ENCODE peak calls at places on chromosomes 12 and 14, in seven cellular contexts. One of them, this sample, is unnamed.

GRCh38 chr14:68979722-68980552 is 835 bp upstream of the ACTN1 start:
- DNase-seq in Peyer's patch: no peak
- DNase-seq in fibroblast of mammary gland: peak
- DNase-seq in AG10803: peak
- DNase-seq in fibroblast of the aortic adventitia: peak
- DNase-seq in fibroblast of pulmonary artery: no peak
- DNase-seq in cardiac muscle cell: no peak
- DNase-seq in this sample: no peak

GRCh38 chr14:60649815-60650381 is 621 bp upstream of the SIX1 start:
- DNase-seq in Peyer's patch: no peak
- DNase-seq in fibroblast of mammary gland: peak
- DNase-seq in AG10803: no peak
- DNase-seq in fibroblast of the aortic adventitia: peak
- DNase-seq in fibroblast of pulmonary artery: no peak
- DNase-seq in cardiac muscle cell: no peak
- DNase-seq in this sample: no peak

GRCh38 chr12:92098594-92099370 is 46.9 kb downstream of the BTG1 start:
- DNase-seq in Peyer's patch: no peak
- DNase-seq in fibroblast of mammary gland: no peak
- DNase-seq in AG10803: no peak
- DNase-seq in fibroblast of the aortic adventitia: no peak
- DNase-seq in fibroblast of pulmonary artery: no peak
- DNase-seq in cardiac muscle cell: no peak
- DNase-seq in this sample: no peak

GRCh38 chr12:11545438-11546330 is 103.8 kb upstream of the ETV6 start:
- DNase-seq in Peyer's patch: peak
- DNase-seq in fibroblast of mammary gland: no peak
- DNase-seq in AG10803: no peak
- DNase-seq in fibroblast of the aortic adventitia: no peak
- DNase-seq in fibroblast of pulmonary artery: peak
- DNase-seq in cardiac muscle cell: peak
- DNase-seq in this sample: peak

GRCh38 chr14:69317780-69318179 is 57.8 kb downstream of the GALNT16 start:
- DNase-seq in Peyer's patch: no peak
- DNase-seq in fibroblast of mammary gland: peak
- DNase-seq in AG10803: no peak
- DNase-seq in fibroblast of the aortic adventitia: no peak
- DNase-seq in fibroblast of pulmonary artery: no peak
- DNase-seq in cardiac muscle cell: no peak
- DNase-seq in this sample: no peak

GRCh38 chr14:91361236-91361811 is 56.3 kb downstream of the CCDC88C start:
- DNase-seq in Peyer's patch: no peak
- DNase-seq in fibroblast of mammary gland: peak
- DNase-seq in AG10803: peak
- DNase-seq in fibroblast of the aortic adventitia: peak
- DNase-seq in fibroblast of pulmonary artery: peak
- DNase-seq in cardiac muscle cell: peak
- DNase-seq in this sample: no peak

GRCh38 chr12:46160081-46160980 is 108.5 kb downstream of the SLC38A1 start:
- DNase-seq in Peyer's patch: no peak
- DNase-seq in fibroblast of mammary gland: peak
- DNase-seq in AG10803: peak
- DNase-seq in fibroblast of the aortic adventitia: peak
- DNase-seq in fibroblast of pulmonary artery: peak
- DNase-seq in cardiac muscle cell: peak
- DNase-seq in this sample: no peak

GRCh38 chr14:59358105-59358504 is 107.1 kb downstream of the GPR135 start:
- DNase-seq in Peyer's patch: no peak
- DNase-seq in fibroblast of mammary gland: peak
- DNase-seq in AG10803: peak
- DNase-seq in fibroblast of the aortic adventitia: peak
- DNase-seq in fibroblast of pulmonary artery: peak
- DNase-seq in cardiac muscle cell: peak
- DNase-seq in this sample: no peak

GRCh38 chr12:90290980-90291975 is 582.6 kb upstream of the ATP2B1 start:
- DNase-seq in Peyer's patch: no peak
- DNase-seq in fibroblast of mammary gland: no peak
- DNase-seq in AG10803: peak
- DNase-seq in fibroblast of the aortic adventitia: peak
- DNase-seq in fibroblast of pulmonary artery: peak
- DNase-seq in cardiac muscle cell: peak
- DNase-seq in this sample: no peak

GRCh38 chr12:27779837-27780611 is at the start of the genes KLHL42 and MANSC4:
- DNase-seq in Peyer's patch: peak
- DNase-seq in fibroblast of mammary gland: peak
- DNase-seq in AG10803: peak
- DNase-seq in fibroblast of the aortic adventitia: peak
- DNase-seq in fibroblast of pulmonary artery: peak
- DNase-seq in cardiac muscle cell: peak
- DNase-seq in this sample: peak

GRCh38 chr12:53624956-53625355 is 1.2 kb downstream of the ATF7 start:
- DNase-seq in Peyer's patch: no peak
- DNase-seq in fibroblast of mammary gland: peak
- DNase-seq in AG10803: peak
- DNase-seq in fibroblast of the aortic adventitia: peak
- DNase-seq in fibroblast of pulmonary artery: no peak
- DNase-seq in cardiac muscle cell: peak
- DNase-seq in this sample: no peak

GRCh38 chr12:40238221-40238902 is 13.6 kb downstream of the LRRK2 start:
- DNase-seq in Peyer's patch: no peak
- DNase-seq in fibroblast of mammary gland: peak
- DNase-seq in AG10803: no peak
- DNase-seq in fibroblast of the aortic adventitia: peak
- DNase-seq in fibroblast of pulmonary artery: no peak
- DNase-seq in cardiac muscle cell: no peak
- DNase-seq in this sample: no peak

GRCh38 chr14:92287987-92288386 is 35.0 kb upstream of the SLC24A4 start:
- DNase-seq in Peyer's patch: no peak
- DNase-seq in fibroblast of mammary gland: no peak
- DNase-seq in AG10803: no peak
- DNase-seq in fibroblast of the aortic adventitia: no peak
- DNase-seq in fibroblast of pulmonary artery: no peak
- DNase-seq in cardiac muscle cell: no peak
- DNase-seq in this sample: no peak

GRCh38 chr14:95432152-95433093 is 84.0 kb downstream of the SYNE3 start:
- DNase-seq in Peyer's patch: no peak
- DNase-seq in fibroblast of mammary gland: peak
- DNase-seq in AG10803: peak
- DNase-seq in fibroblast of the aortic adventitia: peak
- DNase-seq in fibroblast of pulmonary artery: peak
- DNase-seq in cardiac muscle cell: peak
- DNase-seq in this sample: no peak

GRCh38 chr12:103832048-103832798 is 8.8 kb downstream of the NT5DC3 start:
- DNase-seq in Peyer's patch: no peak
- DNase-seq in fibroblast of mammary gland: no peak
- DNase-seq in AG10803: no peak
- DNase-seq in fibroblast of the aortic adventitia: no peak
- DNase-seq in fibroblast of pulmonary artery: no peak
- DNase-seq in cardiac muscle cell: no peak
- DNase-seq in this sample: no peak

GRCh38 chr12:54215990-54216579 is 27.3 kb upstream of the SMUG1 start:
- DNase-seq in Peyer's patch: peak
- DNase-seq in fibroblast of mammary gland: peak
- DNase-seq in AG10803: no peak
- DNase-seq in fibroblast of the aortic adventitia: no peak
- DNase-seq in fibroblast of pulmonary artery: no peak
- DNase-seq in cardiac muscle cell: no peak
- DNase-seq in this sample: peak

GRCh38 chr12:131222271-131223139 is 268.8 kb downstream of the ADGRD1 start:
- DNase-seq in Peyer's patch: no peak
- DNase-seq in fibroblast of mammary gland: no peak
- DNase-seq in AG10803: no peak
- DNase-seq in fibroblast of the aortic adventitia: no peak
- DNase-seq in fibroblast of pulmonary artery: no peak
- DNase-seq in cardiac muscle cell: peak
- DNase-seq in this sample: peak

GRCh38 chr12:24073170-24073810 is 123.8 kb upstream of the SOX5 start:
- DNase-seq in Peyer's patch: no peak
- DNase-seq in fibroblast of mammary gland: no peak
- DNase-seq in AG10803: no peak
- DNase-seq in fibroblast of the aortic adventitia: no peak
- DNase-seq in fibroblast of pulmonary artery: no peak
- DNase-seq in cardiac muscle cell: no peak
- DNase-seq in this sample: no peak

GRCh38 chr14:93619176-93619793 is 169.0 kb downstream of the PRIMA1 start:
- DNase-seq in Peyer's patch: peak
- DNase-seq in fibroblast of mammary gland: peak
- DNase-seq in AG10803: peak
- DNase-seq in fibroblast of the aortic adventitia: peak
- DNase-seq in fibroblast of pulmonary artery: peak
- DNase-seq in cardiac muscle cell: peak
- DNase-seq in this sample: peak

GRCh38 chr12:31323466-31324115 is 2.4 kb downstream of the SINHCAF start:
- DNase-seq in Peyer's patch: peak
- DNase-seq in fibroblast of mammary gland: no peak
- DNase-seq in AG10803: no peak
- DNase-seq in fibroblast of the aortic adventitia: no peak
- DNase-seq in fibroblast of pulmonary artery: peak
- DNase-seq in cardiac muscle cell: peak
- DNase-seq in this sample: no peak

GRCh38 chr14:57060276-57060956 is 208.3 kb downstream of the EXOC5 start:
- DNase-seq in Peyer's patch: no peak
- DNase-seq in fibroblast of mammary gland: peak
- DNase-seq in AG10803: no peak
- DNase-seq in fibroblast of the aortic adventitia: no peak
- DNase-seq in fibroblast of pulmonary artery: no peak
- DNase-seq in cardiac muscle cell: peak
- DNase-seq in this sample: no peak

GRCh38 chr12:52495385-52495784 is 2.3 kb upstream of the KRT6A start:
- DNase-seq in Peyer's patch: no peak
- DNase-seq in fibroblast of mammary gland: peak
- DNase-seq in AG10803: peak
- DNase-seq in fibroblast of the aortic adventitia: peak
- DNase-seq in fibroblast of pulmonary artery: peak
- DNase-seq in cardiac muscle cell: peak
- DNase-seq in this sample: peak

GRCh38 chr12:124319368-124320050 is 24.6 kb downstream of the RFLNA start:
- DNase-seq in Peyer's patch: no peak
- DNase-seq in fibroblast of mammary gland: no peak
- DNase-seq in AG10803: no peak
- DNase-seq in fibroblast of the aortic adventitia: no peak
- DNase-seq in fibroblast of pulmonary artery: no peak
- DNase-seq in cardiac muscle cell: no peak
- DNase-seq in this sample: no peak

GRCh38 chr14:91357272-91357671 is 60.3 kb downstream of the CCDC88C start:
- DNase-seq in Peyer's patch: no peak
- DNase-seq in fibroblast of mammary gland: no peak
- DNase-seq in AG10803: no peak
- DNase-seq in fibroblast of the aortic adventitia: no peak
- DNase-seq in fibroblast of pulmonary artery: no peak
- DNase-seq in cardiac muscle cell: no peak
- DNase-seq in this sample: no peak

GRCh38 chr12:66107451-66107915 is 23.1 kb downstream of the LLPH start:
- DNase-seq in Peyer's patch: peak
- DNase-seq in fibroblast of mammary gland: peak
- DNase-seq in AG10803: peak
- DNase-seq in fibroblast of the aortic adventitia: peak
- DNase-seq in fibroblast of pulmonary artery: peak
- DNase-seq in cardiac muscle cell: peak
- DNase-seq in this sample: peak

DNA sequence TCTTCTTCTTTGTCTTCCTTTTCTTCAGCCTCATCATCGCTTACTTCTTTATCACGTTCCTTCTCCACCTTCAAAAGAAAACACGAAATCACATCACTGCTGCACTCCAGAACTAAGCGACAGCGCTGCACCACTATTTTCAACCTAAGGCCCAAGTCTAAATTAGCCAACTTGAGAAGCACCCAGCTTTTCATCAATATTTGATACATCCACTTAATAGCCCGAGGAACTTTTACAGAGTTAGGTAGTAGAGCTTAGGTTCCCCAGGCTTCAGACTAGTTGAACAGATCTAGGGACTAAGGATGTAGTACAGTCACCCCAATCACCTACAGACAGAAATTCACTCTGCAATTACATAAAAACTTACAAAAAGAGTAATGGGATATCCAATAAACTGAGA is 1.9 kb downstream of the HSP90AA1 start:
- DNase-seq in Peyer's patch: no peak
- DNase-seq in fibroblast of mammary gland: no peak
- DNase-seq in AG10803: no peak
- DNase-seq in fibroblast of the aortic adventitia: no peak
- DNase-seq in fibroblast of pulmonary artery: no peak
- DNase-seq in cardiac muscle cell: no peak
- DNase-seq in this sample: no peak
- H3K4me3 ChIP-seq in Peyer's patch: peak
- H3K4me3 ChIP-seq in fibroblast of mammary gland: peak
- H3K4me3 ChIP-seq in AG10803: peak
- H3K4me3 ChIP-seq in fibroblast of the aortic adventitia: peak
- H3K4me3 ChIP-seq in fibroblast of pulmonary artery: peak
- H3K4me3 ChIP-seq in cardiac muscle cell: peak
- H3K4me3 ChIP-seq in this sample: peak

GRCh38 chr12:29901585-29901984 is 117.8 kb upstream of the TMTC1 start:
- DNase-seq in Peyer's patch: no peak
- DNase-seq in fibroblast of mammary gland: peak
- DNase-seq in AG10803: no peak
- DNase-seq in fibroblast of the aortic adventitia: no peak
- DNase-seq in fibroblast of pulmonary artery: no peak
- DNase-seq in cardiac muscle cell: no peak
- DNase-seq in this sample: peak
- H3K4me3 ChIP-seq in Peyer's patch: no peak
- H3K4me3 ChIP-seq in fibroblast of mammary gland: no peak
- H3K4me3 ChIP-seq in AG10803: no peak
- H3K4me3 ChIP-seq in fibroblast of the aortic adventitia: no peak
- H3K4me3 ChIP-seq in fibroblast of pulmonary artery: no peak
- H3K4me3 ChIP-seq in cardiac muscle cell: no peak
- H3K4me3 ChIP-seq in this sample: no peak

DNA sequence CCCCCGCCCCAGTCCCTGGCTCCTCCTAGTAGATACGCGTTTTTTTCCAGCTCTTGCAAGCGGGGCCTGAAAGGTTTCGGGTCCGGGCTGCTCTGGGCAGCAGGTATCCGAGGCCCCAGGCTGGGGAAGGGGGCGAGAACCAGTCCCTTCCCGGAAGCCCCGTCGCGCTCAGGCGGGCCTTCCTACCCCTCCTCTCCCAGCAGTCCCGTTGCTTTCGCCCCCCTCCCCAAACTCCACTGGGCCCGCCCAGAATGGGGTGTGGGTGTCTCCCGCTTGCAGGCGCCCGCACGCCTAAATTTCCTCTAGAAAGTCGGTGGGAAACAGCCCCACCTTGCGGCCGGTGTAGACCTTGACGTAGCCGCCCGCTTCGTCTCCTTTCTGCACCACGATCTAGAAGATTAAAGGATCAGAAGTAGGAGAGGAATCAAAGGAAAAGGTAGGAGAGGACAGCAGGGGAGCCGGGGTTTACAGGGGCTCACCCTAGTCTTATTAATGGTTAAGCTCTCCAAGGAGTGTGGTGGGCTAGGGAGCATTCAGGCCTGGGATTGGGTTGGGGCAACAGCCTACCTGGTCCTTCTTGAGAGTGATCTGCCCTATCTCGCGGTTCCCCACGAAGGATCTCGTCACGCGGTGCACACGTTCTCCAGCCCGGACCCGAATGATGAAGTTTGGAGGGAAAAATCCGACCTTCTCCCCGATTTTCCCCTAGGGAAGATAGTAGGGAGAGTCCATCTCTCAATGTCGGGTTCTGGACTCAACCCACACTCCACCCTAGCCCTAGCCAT is 7.3 kb downstream of the STAC3 start:
- DNase-seq in Peyer's patch: peak
- DNase-seq in fibroblast of mammary gland: peak
- DNase-seq in AG10803: peak
- DNase-seq in fibroblast of the aortic adventitia: peak
- DNase-seq in fibroblast of pulmonary artery: peak
- DNase-seq in cardiac muscle cell: peak
- DNase-seq in this sample: peak
- H3K4me3 ChIP-seq in Peyer's patch: peak
- H3K4me3 ChIP-seq in fibroblast of mammary gland: peak
- H3K4me3 ChIP-seq in AG10803: peak
- H3K4me3 ChIP-seq in fibroblast of the aortic adventitia: peak
- H3K4me3 ChIP-seq in fibroblast of pulmonary artery: peak
- H3K4me3 ChIP-seq in cardiac muscle cell: peak
- H3K4me3 ChIP-seq in this sample: peak

GRCh38 chr14:71478542-71478941 is 453.7 kb upstream of the RGS6 start:
- DNase-seq in Peyer's patch: no peak
- DNase-seq in fibroblast of mammary gland: peak
- DNase-seq in AG10803: peak
- DNase-seq in fibroblast of the aortic adventitia: peak
- DNase-seq in fibroblast of pulmonary artery: peak
- DNase-seq in cardiac muscle cell: peak
- DNase-seq in this sample: peak
- H3K4me3 ChIP-seq in Peyer's patch: no peak
- H3K4me3 ChIP-seq in fibroblast of mammary gland: no peak
- H3K4me3 ChIP-seq in AG10803: no peak
- H3K4me3 ChIP-seq in fibroblast of the aortic adventitia: no peak
- H3K4me3 ChIP-seq in fibroblast of pulmonary artery: no peak
- H3K4me3 ChIP-seq in cardiac muscle cell: no peak
- H3K4me3 ChIP-seq in this sample: no peak